ENCODE peak calls at places on chromosome 12, in six cellular contexts. U is AG09309, L is gastrocnemius medialis, I is fibroblast of villous mesenchyme, R is ascending aorta, Y is Peyer's patch. T is an unnamed sample.
A peak's percentile ranks its signal among the peaks of the same experiment; 100 is the strongest.

GRCh38 chr12:78035913-78036658 is 205.4 kb downstream of the NAV3 start:
- DNase-seq in I (peak; percentile 51), L (no peak), R (no peak), U (no peak), Y (no peak), T (no peak)

GRCh38 chr12:116138380-116138779 is 139.1 kb downstream of the MED13L start:
- DNase-seq in I (peak; percentile 96), L (no peak), R (no peak), U (no peak), Y (no peak), T (no peak)

GRCh38 chr12:11719678-11720099 is 70.2 kb downstream of the ETV6 start:
- DNase-seq in Y (peak; percentile 53), I (peak; percentile 92), U (no peak), R (peak; percentile 39), L (no peak), T (no peak)

GRCh38 chr12:27013606-27014084 is 539 bp downstream of the TM7SF3 start:
- DNase-seq in Y (peak; percentile 51), U (no peak), I (peak; percentile 42), R (no peak), L (no peak), T (no peak)

GRCh38 chr12:90238872-90239271 is 530.2 kb upstream of the ATP2B1 start:
- DNase-seq in R (no peak), I (no peak), Y (no peak), L (no peak), U (no peak), T (no peak)

GRCh38 chr12:34401659-34402227 is 379.4 kb downstream of the ALG10 start:
- DNase-seq in Y (peak; percentile 10), U (no peak), I (no peak), R (no peak), L (no peak), T (no peak)

GRCh38 chr12:57169046-57169795 is 21.8 kb upstream of the LRP1-AS start:
- DNase-seq in I (no peak), L (no peak), Y (no peak), R (no peak), U (no peak), T (no peak)

GRCh38 chr12:65823481-65824313 is 586 bp upstream of the HMGA2 start:
- DNase-seq in R (no peak), Y (no peak), U (no peak), L (no peak), I (peak; percentile 71), T (no peak)

GRCh38 chr12:96401061-96401871 is 1.0 kb upstream of the CDK17 start:
- DNase-seq in L (no peak), I (peak; percentile 95), R (no peak), U (no peak), Y (peak; percentile 44), T (peak; percentile 74)

GRCh38 chr12:4562034-4562657 is at the start of gene DYRK4:
- DNase-seq in Y (no peak), U (no peak), I (peak; percentile 81), L (peak; percentile 18), R (peak; percentile 23), T (no peak)

GRCh38 chr12:71786840-71787239 is 32.2 kb downstream of the RAB21 start:
- DNase-seq in U (no peak), L (no peak), R (no peak), I (no peak), Y (no peak), T (no peak)

GRCh38 chr12:25455696-25456095 is 97.4 kb downstream of the LMNTD1 start:
- DNase-seq in R (no peak), U (no peak), Y (no peak), L (no peak), I (no peak), T (no peak)

GRCh38 chr12:70853326-70853725 is 67.2 kb downstream of the PTPRR start:
- DNase-seq in U (peak; percentile 68), Y (no peak), R (no peak), L (peak; percentile 14), I (peak; percentile 84), T (no peak)

GRCh38 chr12:78559441-78559840 is 305.1 kb upstream of the SYT1 start:
- DNase-seq in L (no peak), I (no peak), R (no peak), Y (no peak), U (no peak), T (peak; percentile 18)

GRCh38 chr12:43352001-43352400 is 200.0 kb downstream of the ADAMTS20 start:
- DNase-seq in Y (no peak), R (no peak), I (no peak), L (no peak), U (no peak), T (no peak)

GRCh38 chr12:58252914-58253313 is 311.5 kb downstream of the ATP23 start:
- DNase-seq in R (no peak), L (no peak), U (no peak), Y (no peak), I (no peak), T (no peak)

GRCh38 chr12:93802293-93802692 is 125.1 kb downstream of the CRADD start:
- DNase-seq in L (no peak), Y (no peak), U (no peak), R (no peak), I (no peak), T (no peak)

GRCh38 chr12:106248177-106248848 is 493 bp upstream of the CKAP4 start:
- DNase-seq in I (peak; percentile 81), Y (peak; percentile 53), L (no peak), R (no peak), U (no peak), T (no peak)

GRCh38 chr12:4278582-4278939 is 5.0 kb downstream of the CCND2 start:
- DNase-seq in I (no peak), U (no peak), L (peak; percentile 45), Y (no peak), R (no peak), T (no peak)

GRCh38 chr12:111868676-111869588 is 26.9 kb downstream of the MAPKAPK5 start:
- DNase-seq in Y (no peak), I (no peak), R (no peak), U (no peak), L (no peak), T (no peak)

GRCh38 chr12:55743131-55743921 is 404 bp downstream of the GDF11 start:
- DNase-seq in Y (peak; percentile 58), L (no peak), R (no peak), I (peak; percentile 79), U (no peak), T (no peak)

GRCh38 chr12:13980548-13981295 is 680 bp downstream of the GRIN2B start:
- DNase-seq in R (no peak), U (no peak), Y (no peak), I (no peak), L (no peak), T (no peak)
- H3K4me3 ChIP-seq in R (peak overlapping the region; percentile 30), U (no peak overlapping the region), Y (peak overlapping the region; percentile 45), I (no peak overlapping the region), L (peak overlapping the region; percentile 51), T (peak overlapping the region; percentile 63)

GRCh38 chr12:7667025-7667575 is 1.4 kb upstream of the APOBEC1 start:
- DNase-seq in U (no peak), R (no peak), L (no peak), I (peak; percentile 14), Y (no peak), T (no peak)
- TF ChIP-seq CTCF in U (peak; percentile 36), R (no peak), L (no peak), I (peak; percentile 34), Y (no peak), T (peak; percentile 40)

GRCh38 chr12:125360540-125360939 is 295.3 kb downstream of the AACS start:
- DNase-seq in L (no peak), Y (no peak), R (no peak), U (no peak), I (no peak), T (no peak)

GRCh38 chr12:125351788-125352187 is 286.6 kb downstream of the AACS start:
- DNase-seq in I (no peak), L (no peak), U (no peak), R (no peak), Y (no peak), T (no peak)

GRCh38 chr12:125357561-125357960 is 292.3 kb downstream of the AACS start:
- DNase-seq in U (no peak), I (no peak), R (no peak), Y (no peak), L (no peak), T (no peak)

GRCh38 chr12:125356111-125356510 is 290.9 kb downstream of the AACS start:
- DNase-seq in Y (no peak), L (no peak), U (no peak), I (no peak), R (no peak), T (no peak)

DNA sequence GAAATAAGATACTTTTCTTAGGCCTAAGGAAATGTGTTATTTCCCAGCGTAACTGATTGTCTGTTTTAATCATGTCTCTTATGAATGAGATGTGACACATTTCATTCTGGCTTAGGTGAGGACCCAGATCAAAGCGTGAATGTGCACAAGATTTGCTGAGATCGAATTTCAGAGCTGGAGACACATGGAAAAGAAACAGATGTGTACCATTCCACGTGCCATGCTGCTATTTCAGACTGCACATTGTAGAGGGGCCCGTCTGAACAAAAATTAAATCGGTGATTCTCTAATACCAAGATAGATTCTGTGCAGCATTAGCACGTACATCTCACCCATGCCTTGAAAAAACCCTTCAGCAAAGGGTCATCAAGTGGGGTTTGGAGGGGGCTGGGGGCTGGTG is 290.4 kb downstream of the AACS start:
- DNase-seq in Y (no peak), U (no peak), R (no peak), L (no peak), I (no peak), T (no peak)
- H3K4me3 ChIP-seq in Y (no peak overlapping the region), U (no peak overlapping the region), R (no peak overlapping the region), L (no peak overlapping the region), I (no peak overlapping the region), T (no peak overlapping the region)

GRCh38 chr12:124567673-124568373 is 411 bp upstream of the NCOR2 start:
- DNase-seq in L (peak; percentile 81), R (peak; percentile 83), Y (peak; percentile 85), U (peak; percentile 85), I (peak; percentile 96), T (no peak)

GRCh38 chr12:124565071-124565491 is 2.3 kb downstream of the NCOR2 start:
- DNase-seq in Y (no peak), U (no peak), R (no peak), L (no peak), I (no peak), T (no peak)

GRCh38 chr12:124565656-124566180 is 1.7 kb downstream of the NCOR2 start:
- DNase-seq in Y (no peak), L (no peak), U (no peak), R (no peak), I (no peak), T (no peak)

GRCh38 chr12:124567035-124567672 is at the start of gene NCOR2:
- DNase-seq in L (no peak), I (no peak), Y (peak; percentile 31), U (no peak), R (no peak), T (no peak)

DNA sequence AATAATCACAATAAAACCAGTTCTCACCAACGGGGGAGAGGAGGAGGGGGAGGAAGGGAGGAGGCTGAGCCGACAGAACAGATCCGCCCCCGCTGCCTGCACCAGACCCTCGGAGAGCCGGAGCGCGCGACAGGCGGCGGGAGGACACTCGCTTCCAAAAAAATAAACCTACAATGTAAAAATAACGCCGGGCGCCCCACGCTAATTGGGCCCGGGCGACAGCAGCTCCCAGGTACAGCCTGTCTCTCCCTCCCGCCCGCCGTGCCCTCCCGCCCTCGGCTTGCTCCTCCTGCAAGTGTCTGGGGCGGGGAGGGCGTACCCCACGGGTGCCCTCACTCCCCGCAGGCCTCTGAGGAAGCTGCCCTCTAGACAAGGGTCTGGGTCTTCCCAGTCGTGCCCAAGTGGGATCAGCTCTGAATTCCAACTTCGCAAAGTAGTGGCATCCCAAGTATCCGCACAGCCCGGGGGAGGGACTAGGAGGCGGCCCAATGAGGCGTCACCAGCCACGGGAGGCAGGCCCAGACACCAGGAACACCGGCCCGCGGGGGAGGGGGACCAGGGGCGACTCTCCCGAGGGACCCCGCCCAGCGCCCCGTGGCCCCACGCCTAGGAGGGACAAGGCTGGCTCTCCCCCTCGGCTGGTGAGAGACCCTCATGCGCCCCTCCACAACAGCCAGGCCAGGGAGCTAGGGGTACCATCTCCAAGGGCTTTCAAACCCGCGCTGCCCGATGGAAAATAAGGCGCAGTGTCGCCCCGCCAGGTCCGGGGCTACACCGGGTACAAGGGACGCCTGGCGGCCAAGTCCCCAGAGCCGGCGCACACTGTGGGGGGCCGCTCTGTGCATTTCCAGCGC is 1.0 kb downstream of the NCOR2 start:
- DNase-seq in I (peak; percentile 85), L (peak; percentile 80), R (peak; percentile 63), U (no peak), Y (peak; percentile 82), T (no peak)
- TF ChIP-seq CTCF in I (no peak), L (peak; percentile 37), R (no peak), U (no peak), Y (no peak), T (no peak)